ENCODE peak calls at places on chromosomes 3 and 15, in five cellular contexts. X, E, N, B and Q are unnamed samples.

GRCh38 chr3:161171113-161171512 is 50.0 kb upstream of the NMD3 start:
- DNase-seq in X (no peak), E (no peak), N (peak), B (peak), Q (no peak)

GRCh38 chr3:168885028-168885427 is 778.5 kb downstream of the MECOM start:
- DNase-seq in X (no peak), E (peak), N (no peak), B (no peak), Q (no peak)

GRCh38 chr3:53616971-53617892 is 122.8 kb downstream of the CACNA1D start:
- DNase-seq in X (no peak), E (no peak), N (no peak), B (no peak), Q (no peak)

GRCh38 chr3:79767953-79768282 is at the start of gene ROBO1:
- DNase-seq in X (no peak), E (no peak), N (no peak), B (no peak), Q (no peak)

GRCh38 chr3:150180349-150180748 is 209.7 kb upstream of the PFN2 start:
- DNase-seq in X (no peak), E (no peak), N (no peak), B (no peak), Q (no peak)

GRCh38 chr15:66294157-66294931 is 976 bp downstream of the DIS3L start:
- DNase-seq in X (no peak), E (peak), N (no peak), B (no peak), Q (peak)

GRCh38 chr3:166123088-166123487 is 285.9 kb upstream of the BCHE start:
- DNase-seq in X (no peak), E (no peak), N (no peak), B (no peak), Q (no peak)

GRCh38 chr15:51503003-51503402 is 119.6 kb downstream of the DMXL2 start:
- DNase-seq in X (no peak), E (no peak), N (no peak), B (no peak), Q (no peak)

GRCh38 chr3:129116482-129116946 is 5.1 kb downstream of the RAB43 start:
- DNase-seq in X (no peak), E (no peak), N (no peak), B (no peak), Q (peak)

GRCh38 chr3:118544458-118544857 is 490.2 kb downstream of the IGSF11 start:
- DNase-seq in X (no peak), E (no peak), N (no peak), B (no peak), Q (no peak)

GRCh38 chr3:60956729-60957128 is 294.5 kb downstream of the FHIT start:
- DNase-seq in X (no peak), E (no peak), N (no peak), B (no peak), Q (no peak)

GRCh38 chr3:133453383-133453782 is 53.5 kb downstream of the BFSP2 start:
- DNase-seq in X (no peak), E (no peak), N (no peak), B (no peak), Q (no peak)

GRCh38 chr3:46881819-46882376 is 4.4 kb downstream of the PTH1R start:
- DNase-seq in X (no peak), E (no peak), N (peak), B (peak), Q (no peak)

GRCh38 chr3:25007974-25008658 is 419.9 kb upstream of the RARB start:
- DNase-seq in X (no peak), E (peak), N (no peak), B (no peak), Q (no peak)

GRCh38 chr3:168847293-168847883 is 751.7 kb upstream of the GOLIM4 start:
- DNase-seq in X (no peak), E (peak), N (no peak), B (no peak), Q (no peak)

GRCh38 chr3:124372784-124373183 is 357.5 kb upstream of the UMPS start:
- DNase-seq in X (no peak), E (no peak), N (no peak), B (no peak), Q (no peak)

GRCh38 chr3:43892535-43892934 is 201.8 kb downstream of the ABHD5 start:
- DNase-seq in X (no peak), E (no peak), N (no peak), B (no peak), Q (no peak)

GRCh38 chr15:67224889-67225288 is 29.6 kb downstream of the AAGAB start:
- DNase-seq in X (no peak), E (no peak), N (no peak), B (no peak), Q (no peak)

GRCh38 chr3:169579086-169579485 is 84.4 kb downstream of the MECOM start:
- DNase-seq in X (no peak), E (no peak), N (no peak), B (no peak), Q (no peak)

GRCh38 chr3:176037636-176038035 is 1159.6 kb downstream of the TBL1XR1 start:
- DNase-seq in X (no peak), E (no peak), N (no peak), B (no peak), Q (no peak)

GRCh38 chr3:76561494-76562242 is 478.2 kb upstream of the ROBO2 start:
- DNase-seq in X (no peak), E (no peak), N (no peak), B (no peak), Q (no peak)

GRCh38 chr3:31002730-31003129 is 108.3 kb upstream of the GADL1 start:
- DNase-seq in X (no peak), E (no peak), N (no peak), B (no peak), Q (no peak)

GRCh38 chr3:82715091-82715856 is 953.8 kb upstream of the GBE1 start:
- DNase-seq in X (no peak), E (no peak), N (no peak), B (no peak), Q (no peak)

GRCh38 chr3:146162561-146162960 is 1.6 kb upstream of the PLOD2 start:
- DNase-seq in X (no peak), E (no peak), N (no peak), B (no peak), Q (no peak)

GRCh38 chr3:187947927-187948682 is 202.8 kb upstream of the BCL6 start:
- DNase-seq in X (no peak), E (no peak), N (peak), B (no peak), Q (no peak)

GRCh38 chr3:14767706-14768105 is 51.1 kb upstream of the FGD5 start:
- DNase-seq in X (no peak), E (no peak), N (no peak), B (no peak), Q (no peak)

GRCh38 chr3:151896662-151897012 is 23.2 kb downstream of the SUCNR1 start:
- DNase-seq in X (no peak), E (peak), N (no peak), B (no peak), Q (no peak)

GRCh38 chr3:36701249-36701572 is 63.1 kb downstream of the DCLK3 start:
- DNase-seq in X (no peak), E (no peak), N (no peak), B (no peak), Q (no peak)

GRCh38 chr3:73623996-73624362 is 762 bp downstream of the PDZRN3 start:
- DNase-seq in X (no peak), E (no peak), N (peak), B (peak), Q (no peak)

GRCh38 chr15:91694829-91695205 is 158.7 kb upstream of the SLCO3A1 start:
- DNase-seq in X (no peak), E (no peak), N (no peak), B (peak), Q (no peak)

GRCh38 chr15:76776480-76776879 is 128.7 kb downstream of the SCAPER start:
- DNase-seq in X (no peak), E (no peak), N (no peak), B (no peak), Q (no peak)

GRCh38 chr3:97871788-97872187 is 50.0 kb downstream of the CRYBG3 start:
- DNase-seq in X (no peak), E (no peak), N (no peak), B (no peak), Q (no peak)
- H3K4me3 ChIP-seq in X (no peak), E (no peak), N (no peak), B (no peak), Q (no peak)

DNA sequence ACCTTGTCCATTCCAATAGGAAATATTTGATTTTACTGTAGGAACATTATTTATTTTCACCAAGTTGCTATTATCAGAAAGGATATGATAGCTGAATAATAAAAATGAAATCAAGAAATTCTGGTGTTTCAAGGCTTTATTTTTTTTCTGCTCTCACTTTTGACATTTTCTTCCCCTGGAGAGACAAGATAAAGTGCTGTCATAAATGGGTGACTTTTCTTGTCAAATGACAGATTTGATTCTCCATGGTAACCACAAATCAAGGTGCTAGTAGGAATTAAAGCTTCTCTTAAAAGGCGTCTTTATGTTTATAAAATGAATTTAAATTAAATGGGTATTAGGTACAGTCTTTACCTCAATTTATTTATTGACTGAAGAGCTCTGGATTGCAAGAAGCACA is 124.6 kb downstream of the FOXP1 start:
- DNase-seq in X (no peak), E (no peak), N (no peak), B (no peak), Q (no peak)
- H3K4me3 ChIP-seq in X (no peak), E (no peak), N (no peak), B (no peak), Q (no peak)

GRCh38 chr3:13120246-13120927 is 47.2 kb upstream of the IQSEC1 start:
- DNase-seq in X (no peak), E (no peak), N (no peak), B (no peak), Q (peak)
- H3K4me3 ChIP-seq in X (no peak), E (no peak), N (no peak), B (no peak), Q (no peak)

GRCh38 chr3:143848707-143849106 is 439 bp upstream of the SLC9A9 start:
- DNase-seq in X (no peak), E (no peak), N (no peak), B (no peak), Q (no peak)

GRCh38 chr3:143849854-143850549 is 1.7 kb upstream of the SLC9A9 start:
- DNase-seq in X (no peak), E (no peak), N (no peak), B (no peak), Q (no peak)

GRCh38 chr3:143850877-143851276 is 2.6 kb upstream of the SLC9A9 start:
- DNase-seq in X (no peak), E (no peak), N (no peak), B (no peak), Q (no peak)

GRCh38 chr3:143847787-143848631 is at the start of gene SLC9A9:
- DNase-seq in X (no peak), E (peak), N (no peak), B (no peak), Q (peak)

DNA sequence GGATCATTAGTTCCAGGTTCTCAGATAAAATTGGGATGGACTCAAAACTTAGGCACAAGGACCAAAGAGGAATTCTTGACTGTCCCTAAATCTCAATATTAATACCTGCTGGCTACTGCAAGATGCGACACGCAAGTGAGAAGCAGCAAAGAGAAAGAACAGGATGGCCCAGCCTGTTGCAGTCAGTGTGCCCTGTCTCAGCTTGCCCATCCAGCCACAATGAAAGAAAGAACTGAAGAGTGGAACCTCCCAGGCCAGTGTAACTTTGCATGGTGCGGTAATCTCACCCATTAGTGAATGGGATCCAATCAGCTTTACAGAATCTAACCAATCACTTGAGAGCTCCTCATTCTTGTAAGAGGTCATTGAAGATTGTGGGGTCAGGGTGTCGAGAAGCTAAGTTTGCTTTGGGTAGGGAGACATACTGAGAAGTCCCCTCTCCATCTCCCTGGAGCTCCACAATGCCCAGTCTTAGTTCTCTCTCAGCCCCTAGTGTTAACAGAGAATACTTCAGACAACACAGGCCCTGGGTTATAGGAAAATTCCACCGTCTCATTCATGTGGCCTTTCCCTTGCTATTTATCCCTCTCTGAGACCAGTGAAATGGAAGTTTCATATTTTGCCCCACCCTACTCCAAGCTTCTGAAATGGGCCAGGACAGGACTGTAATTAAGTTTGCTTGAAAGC is 3.2 kb upstream of the SLC9A9 start:
- DNase-seq in X (no peak), E (no peak), N (no peak), B (no peak), Q (no peak)
- H3K4me3 ChIP-seq in X (no peak), E (no peak), N (no peak), B (no peak), Q (no peak)

GRCh38 chr3:107685383-107685782 is 162.6 kb downstream of the BBX start:
- DNase-seq in X (no peak), E (no peak), N (no peak), B (no peak), Q (no peak)
- H3K4me3 ChIP-seq in X (no peak), E (no peak), N (no peak), B (no peak), Q (no peak)

DNA sequence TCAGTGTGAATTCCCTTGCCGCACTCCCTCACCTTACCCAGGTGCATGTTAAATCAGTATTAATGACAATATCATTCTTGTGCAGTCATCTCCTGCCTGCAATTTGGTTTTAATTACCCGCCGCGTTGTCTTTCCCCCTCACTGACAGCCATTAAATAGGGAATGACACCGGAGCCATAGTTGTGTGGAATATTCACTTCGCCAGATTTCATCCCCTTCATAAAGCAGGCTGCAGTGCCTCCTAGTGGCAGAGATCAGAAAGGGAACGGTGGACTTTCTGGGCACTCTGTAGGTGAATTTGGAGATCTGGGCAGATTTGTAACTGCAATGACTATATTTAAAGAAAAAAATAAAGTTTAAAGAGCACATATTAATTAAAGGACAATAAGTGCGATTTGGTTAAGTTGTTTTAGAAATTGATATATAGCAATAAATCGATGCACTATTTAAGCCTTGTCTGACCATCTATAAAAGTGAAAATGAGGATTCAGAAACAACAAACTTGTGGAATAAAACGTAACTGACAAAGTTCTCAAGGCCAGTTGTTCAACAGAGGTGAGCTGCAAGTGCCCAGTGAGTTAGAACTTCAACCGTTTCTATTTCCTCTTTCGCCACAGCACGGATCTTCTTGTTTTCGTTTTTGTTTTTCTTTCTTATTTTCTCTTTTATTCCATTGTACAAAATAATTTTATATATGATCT is 725.1 kb upstream of the ARRDC4 start:
- DNase-seq in X (no peak), E (no peak), N (peak), B (peak), Q (no peak)
- H3K4me3 ChIP-seq in X (no peak), E (peak), N (peak), B (peak), Q (peak)

DNA sequence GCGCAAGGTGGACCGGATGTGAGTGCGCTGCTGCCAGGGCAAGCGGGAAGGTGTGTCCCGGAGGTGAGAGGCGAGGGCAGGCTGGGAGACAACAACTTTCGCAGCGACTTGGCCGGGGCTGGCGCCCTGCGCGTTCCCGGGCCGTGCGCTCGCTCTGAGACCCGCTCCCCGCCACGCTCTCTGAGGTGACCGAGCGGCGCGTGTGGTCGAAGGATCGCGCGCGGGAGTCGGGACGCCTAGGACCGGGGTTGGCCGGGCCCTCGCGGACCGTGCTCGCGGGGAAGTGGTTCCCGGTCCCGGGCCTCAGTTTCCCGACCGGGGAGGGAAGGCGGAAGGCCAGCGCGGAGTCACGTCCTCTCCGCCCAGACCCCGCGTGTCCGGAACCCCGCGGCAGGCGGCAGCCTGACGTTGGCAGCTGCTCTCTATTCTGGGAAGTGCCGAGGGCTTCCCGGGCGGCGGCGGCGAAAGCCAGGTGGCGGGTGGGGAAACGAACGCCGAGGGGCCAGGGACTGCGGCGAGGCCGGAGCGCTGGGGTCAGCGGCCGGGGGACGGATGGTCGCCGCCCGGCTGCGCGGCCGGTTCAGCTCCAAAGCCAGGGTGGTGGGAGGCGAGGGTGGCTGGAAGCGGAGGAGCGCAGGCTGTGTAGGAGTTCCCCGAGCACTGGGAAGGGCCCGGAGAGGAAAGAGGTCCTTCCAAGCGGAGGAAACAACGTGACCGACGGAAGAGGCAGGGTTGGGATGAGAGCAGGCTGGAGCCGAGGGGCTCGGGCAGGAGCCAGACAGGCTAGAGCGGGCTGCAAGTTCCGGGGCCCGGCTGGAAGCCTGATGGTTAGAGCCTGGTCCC is 1.0 kb upstream of the IGF2BP2 start:
- DNase-seq in X (no peak), E (no peak), N (peak), B (peak), Q (peak)
- H3K4me3 ChIP-seq in X (peak), E (peak), N (peak), B (peak), Q (peak)

GRCh38 chr15:38401716-38402115 is 52.2 kb upstream of the FAM98B start:
- DNase-seq in X (no peak), E (no peak), N (no peak), B (no peak), Q (no peak)

GRCh38 chr15:38401101-38401500 is 52.8 kb upstream of the FAM98B start:
- DNase-seq in X (no peak), E (no peak), N (no peak), B (no peak), Q (no peak)

DNA sequence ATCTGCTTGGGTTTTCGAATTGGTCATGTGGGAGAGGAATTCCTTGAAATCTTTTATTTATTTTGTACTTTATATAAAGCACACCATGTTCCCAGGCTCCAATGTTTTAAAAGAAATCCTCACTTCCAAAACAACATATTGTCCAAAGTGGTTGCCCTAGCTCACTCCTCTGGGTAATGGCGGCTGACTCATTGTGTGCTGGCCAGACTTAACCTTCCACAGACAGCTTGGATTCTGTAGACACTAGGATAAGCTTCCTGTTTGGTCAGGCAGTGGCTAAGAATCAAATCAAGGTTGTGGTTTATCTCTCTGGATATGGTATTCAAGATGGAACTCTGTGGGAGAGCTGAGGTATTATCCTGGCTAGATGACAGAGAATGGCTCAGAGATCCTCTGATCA is 55.8 kb upstream of the FAM98B start:
- DNase-seq in X (no peak), E (peak), N (peak), B (peak), Q (no peak)
- H3K4me3 ChIP-seq in X (no peak), E (no peak), N (no peak), B (no peak), Q (no peak)